ENCODE peak calls at places on chromosome 14, in eight cellular contexts. U is MV-4-11; S is T1000; Q is Ammon's horn; J is effector memory CD4-positive, alpha-beta T cell; K is naive thymus-derived CD4-positive, alpha-beta T cell; V is left ventricle myocardium superior; M is naive thymus-derived CD8-positive, alpha-beta T cell. O is an unnamed sample.

GRCh38 chr14:96057738-96058137 is 18.6 kb downstream of the C14orf132 start:
- DNase-seq in U (no peak), S (no peak), Q (no peak), J (no peak), K (no peak), V (no peak), M (no peak), O (no peak)

GRCh38 chr14:74217672-74218448 is 21.4 kb upstream of the VSX2 start:
- DNase-seq in U (peak; percentile 41), S (peak; percentile 17), Q (peak; percentile 56), J (peak; percentile 44), K (peak; percentile 42), V (peak; percentile 84), M (peak; percentile 66), O (peak; percentile 80)

GRCh38 chr14:85634205-85634604 is 104.3 kb downstream of the FLRT2 start:
- DNase-seq in U (peak; percentile 43), S (no peak), Q (no peak), J (no peak), K (no peak), V (no peak), M (no peak), O (no peak)

GRCh38 chr14:68580676-68581075 is 212.2 kb downstream of the ZFP36L1 start:
- DNase-seq in U (no peak), S (no peak), Q (no peak), J (no peak), K (no peak), V (peak; percentile 46), M (no peak), O (no peak)

GRCh38 chr14:93132472-93133065 is 16.8 kb upstream of the ITPK1 start:
- DNase-seq in U (peak; percentile 47), S (no peak), Q (peak; percentile 71), J (no peak), K (no peak), V (no peak), M (peak; percentile 27), O (no peak)

GRCh38 chr14:24986206-24986893 is 63.6 kb downstream of the STXBP6 start:
- DNase-seq in U (no peak), S (no peak), Q (peak; percentile 30), J (no peak), K (no peak), V (peak; percentile 42), M (no peak), O (no peak)

GRCh38 chr14:54395284-54395683 is 1.5 kb upstream of the CDKN3 start:
- DNase-seq in U (no peak), S (no peak), Q (no peak), J (no peak), K (no peak), V (no peak), M (no peak), O (no peak)

GRCh38 chr14:68951800-68952540 is 27.1 kb downstream of the ACTN1 start:
- DNase-seq in U (no peak), S (no peak), Q (no peak), J (no peak), K (no peak), V (peak; percentile 76), M (no peak), O (peak; percentile 79)

GRCh38 chr14:43877351-43877900 is 629.7 kb downstream of the FSCB start:
- DNase-seq in U (no peak), S (no peak), Q (no peak), J (no peak), K (no peak), V (no peak), M (no peak), O (no peak)

GRCh38 chr14:55706893-55707292 is 126.9 kb downstream of the KTN1 start:
- DNase-seq in U (peak; percentile 86), S (no peak), Q (no peak), J (no peak), K (no peak), V (no peak), M (no peak), O (no peak)

GRCh38 chr14:100106260-100106659 is 41.0 kb downstream of the EVL start:
- DNase-seq in U (no peak), S (no peak), Q (no peak), J (peak; percentile 51), K (peak; percentile 91), V (no peak), M (no peak), O (no peak)

GRCh38 chr14:63273717-63274673 is 44.7 kb downstream of the GPHB5 start:
- DNase-seq in U (no peak), S (no peak), Q (peak; percentile 41), J (no peak), K (no peak), V (peak; percentile 29), M (no peak), O (no peak)

GRCh38 chr14:53458368-53458814 is 305.3 kb upstream of the DDHD1 start:
- DNase-seq in U (no peak), S (peak; percentile 18), Q (no peak), J (no peak), K (no peak), V (no peak), M (no peak), O (no peak)

GRCh38 chr14:106733771-106734170 is 1207.4 kb downstream of the TMEM121 start:
- DNase-seq in U (no peak), S (no peak), Q (no peak), J (no peak), K (no peak), V (no peak), M (no peak), O (no peak)

GRCh38 chr14:104104006-104104901 is 18.8 kb downstream of the ASPG start:
- DNase-seq in U (no peak), S (no peak), Q (no peak), J (no peak), K (no peak), V (peak; percentile 24), M (no peak), O (peak; percentile 55)

GRCh38 chr14:104973215-104974145 is 4.7 kb downstream of the AHNAK2 start:
- DNase-seq in U (no peak), S (peak; percentile 89), Q (peak; percentile 64), J (no peak), K (peak; percentile 7), V (peak; percentile 70), M (no peak), O (peak; percentile 76)

GRCh38 chr14:56491299-56492285 is 88.0 kb upstream of the TMEM260 start:
- DNase-seq in U (peak; percentile 16), S (peak; percentile 32), Q (peak; percentile 55), J (no peak), K (no peak), V (no peak), M (peak; percentile 34), O (no peak)

GRCh38 chr14:55398679-55399078 is 13.0 kb downstream of the ATG14 start:
- DNase-seq in U (peak; percentile 67), S (peak; percentile 31), Q (no peak), J (no peak), K (no peak), V (no peak), M (no peak), O (no peak)

GRCh38 chr14:100450736-100451135 is 127.6 kb downstream of the SLC25A47 start:
- DNase-seq in U (no peak), S (no peak), Q (no peak), J (no peak), K (no peak), V (no peak), M (no peak), O (no peak)